ENCODE peak calls at places on chromosome 7, in nine cellular contexts. One of them, this sample, is unnamed.

GRCh38 chr7:152081088-152081487 is 55.6 kb downstream of the GALNT11 start:
- DNase-seq in tibial artery: no peak
- DNase-seq in fibroblast of lung: no peak
- DNase-seq in heart left ventricle: no peak
- DNase-seq in psoas muscle: no peak
- DNase-seq in right atrium auricular region: no peak
- DNase-seq in brain microvascular endothelial cell: no peak
- DNase-seq in uterus: no peak
- DNase-seq in transverse colon: no peak
- DNase-seq in this sample: no peak

GRCh38 chr7:129359641-129360040 is 74.6 kb upstream of the STRIP2 start:
- DNase-seq in fibroblast of lung: peak
- DNase-seq in psoas muscle: no peak
- DNase-seq in right atrium auricular region: no peak
- DNase-seq in transverse colon: no peak
- DNase-seq in heart left ventricle: no peak
- DNase-seq in tibial artery: no peak
- DNase-seq in brain microvascular endothelial cell: no peak
- DNase-seq in uterus: no peak
- DNase-seq in this sample: no peak

GRCh38 chr7:111112439-111112838 is 21.5 kb downstream of the LRRN3 start:
- DNase-seq in brain microvascular endothelial cell: no peak
- DNase-seq in fibroblast of lung: no peak
- DNase-seq in psoas muscle: no peak
- DNase-seq in uterus: no peak
- DNase-seq in heart left ventricle: no peak
- DNase-seq in right atrium auricular region: no peak
- DNase-seq in transverse colon: no peak
- DNase-seq in tibial artery: no peak
- DNase-seq in this sample: no peak

GRCh38 chr7:75772081-75773077 is at the start of gene CCL26:
- DNase-seq in brain microvascular endothelial cell: peak
- DNase-seq in right atrium auricular region: peak
- DNase-seq in transverse colon: peak
- DNase-seq in tibial artery: peak
- DNase-seq in uterus: peak
- DNase-seq in fibroblast of lung: peak
- DNase-seq in heart left ventricle: peak
- DNase-seq in psoas muscle: peak
- DNase-seq in this sample: peak

GRCh38 chr7:36147361-36147760 is 5.7 kb upstream of the EEPD1 start:
- DNase-seq in psoas muscle: no peak
- DNase-seq in right atrium auricular region: no peak
- DNase-seq in transverse colon: no peak
- DNase-seq in tibial artery: no peak
- DNase-seq in uterus: no peak
- DNase-seq in brain microvascular endothelial cell: no peak
- DNase-seq in heart left ventricle: no peak
- DNase-seq in fibroblast of lung: no peak
- DNase-seq in this sample: no peak

GRCh38 chr7:157674027-157674714 is 337.4 kb downstream of the DNAJB6 start:
- DNase-seq in fibroblast of lung: no peak
- DNase-seq in right atrium auricular region: no peak
- DNase-seq in psoas muscle: no peak
- DNase-seq in brain microvascular endothelial cell: no peak
- DNase-seq in heart left ventricle: no peak
- DNase-seq in uterus: no peak
- DNase-seq in transverse colon: no peak
- DNase-seq in tibial artery: no peak
- DNase-seq in this sample: no peak

GRCh38 chr7:10908600-10908999 is 65.1 kb upstream of the PHF14 start:
- DNase-seq in psoas muscle: no peak
- DNase-seq in transverse colon: no peak
- DNase-seq in heart left ventricle: no peak
- DNase-seq in fibroblast of lung: no peak
- DNase-seq in brain microvascular endothelial cell: no peak
- DNase-seq in right atrium auricular region: no peak
- DNase-seq in uterus: no peak
- DNase-seq in tibial artery: no peak
- DNase-seq in this sample: no peak

GRCh38 chr7:105638942-105639495 is 57.7 kb upstream of the EFCAB10 start:
- DNase-seq in fibroblast of lung: no peak
- DNase-seq in psoas muscle: no peak
- DNase-seq in transverse colon: peak
- DNase-seq in heart left ventricle: no peak
- DNase-seq in right atrium auricular region: no peak
- DNase-seq in uterus: no peak
- DNase-seq in tibial artery: no peak
- DNase-seq in brain microvascular endothelial cell: no peak
- DNase-seq in this sample: peak

GRCh38 chr7:73978681-73979563 is 49.1 kb upstream of the ELN start:
- DNase-seq in fibroblast of lung: peak
- DNase-seq in tibial artery: peak
- DNase-seq in psoas muscle: peak
- DNase-seq in heart left ventricle: peak
- DNase-seq in brain microvascular endothelial cell: peak
- DNase-seq in uterus: peak
- DNase-seq in transverse colon: peak
- DNase-seq in right atrium auricular region: no peak
- DNase-seq in this sample: no peak

GRCh38 chr7:106767498-106768323 is 97.4 kb upstream of the PIK3CG start:
- DNase-seq in tibial artery: no peak
- DNase-seq in psoas muscle: no peak
- DNase-seq in right atrium auricular region: no peak
- DNase-seq in uterus: no peak
- DNase-seq in brain microvascular endothelial cell: no peak
- DNase-seq in fibroblast of lung: peak
- DNase-seq in heart left ventricle: no peak
- DNase-seq in transverse colon: no peak
- DNase-seq in this sample: peak

GRCh38 chr7:55439627-55440026 is 74.5 kb downstream of the LANCL2 start:
- DNase-seq in psoas muscle: peak
- DNase-seq in brain microvascular endothelial cell: no peak
- DNase-seq in heart left ventricle: no peak
- DNase-seq in transverse colon: no peak
- DNase-seq in tibial artery: no peak
- DNase-seq in uterus: no peak
- DNase-seq in right atrium auricular region: no peak
- DNase-seq in fibroblast of lung: no peak
- DNase-seq in this sample: no peak

GRCh38 chr7:158097511-158098124 is 490.0 kb downstream of the PTPRN2 start:
- DNase-seq in uterus: no peak
- DNase-seq in heart left ventricle: no peak
- DNase-seq in fibroblast of lung: no peak
- DNase-seq in psoas muscle: no peak
- DNase-seq in tibial artery: peak
- DNase-seq in transverse colon: no peak
- DNase-seq in brain microvascular endothelial cell: no peak
- DNase-seq in right atrium auricular region: peak
- DNase-seq in this sample: no peak

GRCh38 chr7:84256481-84256880 is 61.9 kb upstream of the SEMA3A start:
- DNase-seq in right atrium auricular region: no peak
- DNase-seq in fibroblast of lung: peak
- DNase-seq in transverse colon: no peak
- DNase-seq in heart left ventricle: no peak
- DNase-seq in brain microvascular endothelial cell: no peak
- DNase-seq in psoas muscle: no peak
- DNase-seq in uterus: no peak
- DNase-seq in tibial artery: no peak
- DNase-seq in this sample: no peak

GRCh38 chr7:149855368-149856305 is 17.5 kb downstream of the ZNF862 start:
- DNase-seq in brain microvascular endothelial cell: peak
- DNase-seq in fibroblast of lung: peak
- DNase-seq in heart left ventricle: no peak
- DNase-seq in uterus: no peak
- DNase-seq in right atrium auricular region: no peak
- DNase-seq in tibial artery: no peak
- DNase-seq in transverse colon: no peak
- DNase-seq in psoas muscle: no peak
- DNase-seq in this sample: peak

GRCh38 chr7:5690931-5691461 is 90.5 kb downstream of the RNF216 start:
- DNase-seq in brain microvascular endothelial cell: peak
- DNase-seq in tibial artery: peak
- DNase-seq in right atrium auricular region: no peak
- DNase-seq in uterus: no peak
- DNase-seq in heart left ventricle: peak
- DNase-seq in fibroblast of lung: peak
- DNase-seq in transverse colon: no peak
- DNase-seq in psoas muscle: peak
- DNase-seq in this sample: peak

GRCh38 chr7:141386881-141387280 is 164.3 kb upstream of the AGK start:
- DNase-seq in uterus: no peak
- DNase-seq in heart left ventricle: no peak
- DNase-seq in tibial artery: no peak
- DNase-seq in fibroblast of lung: no peak
- DNase-seq in psoas muscle: no peak
- DNase-seq in right atrium auricular region: no peak
- DNase-seq in transverse colon: no peak
- DNase-seq in brain microvascular endothelial cell: no peak
- DNase-seq in this sample: no peak

GRCh38 chr7:4006687-4007086 is 675.4 kb upstream of the FOXK1 start:
- DNase-seq in heart left ventricle: no peak
- DNase-seq in uterus: no peak
- DNase-seq in psoas muscle: no peak
- DNase-seq in tibial artery: no peak
- DNase-seq in brain microvascular endothelial cell: no peak
- DNase-seq in right atrium auricular region: no peak
- DNase-seq in fibroblast of lung: no peak
- DNase-seq in transverse colon: no peak
- DNase-seq in this sample: peak

GRCh38 chr7:70525991-70526390 is 606.0 kb upstream of the GALNT17 start:
- DNase-seq in right atrium auricular region: no peak
- DNase-seq in brain microvascular endothelial cell: no peak
- DNase-seq in transverse colon: no peak
- DNase-seq in heart left ventricle: no peak
- DNase-seq in fibroblast of lung: no peak
- DNase-seq in uterus: no peak
- DNase-seq in tibial artery: no peak
- DNase-seq in psoas muscle: no peak
- DNase-seq in this sample: no peak

GRCh38 chr7:44145969-44146897 is 5.1 kb upstream of the MYL7 start:
- DNase-seq in uterus: peak
- DNase-seq in psoas muscle: peak
- DNase-seq in brain microvascular endothelial cell: peak
- DNase-seq in tibial artery: peak
- DNase-seq in transverse colon: peak
- DNase-seq in right atrium auricular region: peak
- DNase-seq in heart left ventricle: peak
- DNase-seq in fibroblast of lung: peak
- DNase-seq in this sample: peak

GRCh38 chr7:288671-289101 is 1.3 kb upstream of the FOXL3 start:
- DNase-seq in brain microvascular endothelial cell: no peak
- DNase-seq in tibial artery: no peak
- DNase-seq in uterus: no peak
- DNase-seq in fibroblast of lung: no peak
- DNase-seq in transverse colon: no peak
- DNase-seq in heart left ventricle: no peak
- DNase-seq in right atrium auricular region: no peak
- DNase-seq in psoas muscle: no peak
- DNase-seq in this sample: no peak
- H3K4me3 ChIP-seq in brain microvascular endothelial cell: no peak
- H3K4me3 ChIP-seq in tibial artery: no peak
- H3K4me3 ChIP-seq in uterus: no peak
- H3K4me3 ChIP-seq in fibroblast of lung: no peak
- H3K4me3 ChIP-seq in transverse colon: no peak
- H3K4me3 ChIP-seq in heart left ventricle: no peak
- H3K4me3 ChIP-seq in right atrium auricular region: no peak
- H3K4me3 ChIP-seq in psoas muscle: no peak
- H3K4me3 ChIP-seq in this sample: no peak

GRCh38 chr7:155640629-155641028 is 3.8 kb upstream of the RBM33 start:
- DNase-seq in psoas muscle: no peak
- DNase-seq in transverse colon: no peak
- DNase-seq in tibial artery: no peak
- DNase-seq in heart left ventricle: no peak
- DNase-seq in uterus: no peak
- DNase-seq in fibroblast of lung: no peak
- DNase-seq in right atrium auricular region: no peak
- DNase-seq in brain microvascular endothelial cell: no peak
- DNase-seq in this sample: no peak
- TF ChIP-seq CTCF in psoas muscle: no peak
- TF ChIP-seq CTCF in transverse colon: no peak
- TF ChIP-seq CTCF in tibial artery: no peak
- TF ChIP-seq CTCF in heart left ventricle: no peak
- TF ChIP-seq CTCF in uterus: no peak
- TF ChIP-seq CTCF in fibroblast of lung: no peak
- TF ChIP-seq CTCF in right atrium auricular region: no peak
- TF ChIP-seq CTCF in brain microvascular endothelial cell: no peak
- TF ChIP-seq CTCF in this sample: no peak

GRCh38 chr7:137417464-137417863 is 73.9 kb upstream of the PTN start:
- DNase-seq in right atrium auricular region: no peak
- DNase-seq in heart left ventricle: no peak
- DNase-seq in transverse colon: no peak
- DNase-seq in uterus: no peak
- DNase-seq in brain microvascular endothelial cell: no peak
- DNase-seq in tibial artery: peak
- DNase-seq in psoas muscle: no peak
- DNase-seq in fibroblast of lung: peak
- DNase-seq in this sample: no peak
- H3K4me3 ChIP-seq in right atrium auricular region: no peak
- H3K4me3 ChIP-seq in heart left ventricle: no peak
- H3K4me3 ChIP-seq in transverse colon: no peak
- H3K4me3 ChIP-seq in uterus: no peak
- H3K4me3 ChIP-seq in brain microvascular endothelial cell: no peak
- H3K4me3 ChIP-seq in tibial artery: no peak
- H3K4me3 ChIP-seq in psoas muscle: no peak
- H3K4me3 ChIP-seq in fibroblast of lung: no peak
- H3K4me3 ChIP-seq in this sample: no peak

GRCh38 chr7:50988465-50988864 is 205.8 kb upstream of the GRB10 start:
- DNase-seq in tibial artery: no peak
- DNase-seq in heart left ventricle: no peak
- DNase-seq in psoas muscle: no peak
- DNase-seq in transverse colon: no peak
- DNase-seq in brain microvascular endothelial cell: no peak
- DNase-seq in uterus: no peak
- DNase-seq in fibroblast of lung: no peak
- DNase-seq in right atrium auricular region: no peak
- DNase-seq in this sample: no peak

GRCh38 chr7:50981743-50982142 is 199.0 kb upstream of the GRB10 start:
- DNase-seq in heart left ventricle: no peak
- DNase-seq in right atrium auricular region: no peak
- DNase-seq in uterus: no peak
- DNase-seq in transverse colon: no peak
- DNase-seq in fibroblast of lung: no peak
- DNase-seq in brain microvascular endothelial cell: no peak
- DNase-seq in psoas muscle: no peak
- DNase-seq in tibial artery: no peak
- DNase-seq in this sample: no peak

GRCh38 chr7:50978633-50979215 is 196.0 kb upstream of the GRB10 start:
- DNase-seq in transverse colon: no peak
- DNase-seq in right atrium auricular region: no peak
- DNase-seq in fibroblast of lung: no peak
- DNase-seq in heart left ventricle: no peak
- DNase-seq in brain microvascular endothelial cell: peak
- DNase-seq in tibial artery: no peak
- DNase-seq in psoas muscle: no peak
- DNase-seq in uterus: no peak
- DNase-seq in this sample: peak

DNA sequence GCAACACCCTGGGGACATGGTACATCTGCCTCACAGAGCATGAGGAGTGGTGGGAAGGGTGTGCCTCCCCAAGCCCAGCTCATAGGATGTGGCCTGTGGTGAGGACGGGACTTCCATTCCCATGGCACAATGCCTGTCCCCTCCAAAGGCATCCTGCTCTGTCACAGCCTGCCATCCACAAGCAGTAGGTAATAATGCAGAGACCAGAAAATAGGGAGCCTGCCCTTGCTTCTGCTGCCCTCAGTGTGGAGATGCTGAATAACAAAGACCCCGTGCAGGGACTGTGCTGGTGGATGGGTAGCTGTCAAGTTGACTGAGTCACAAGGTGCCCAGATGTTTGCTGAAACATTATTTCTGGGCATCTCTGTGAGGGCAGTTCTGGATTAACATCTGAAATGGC is 199.9 kb upstream of the GRB10 start:
- DNase-seq in fibroblast of lung: no peak
- DNase-seq in right atrium auricular region: no peak
- DNase-seq in tibial artery: no peak
- DNase-seq in uterus: no peak
- DNase-seq in heart left ventricle: no peak
- DNase-seq in transverse colon: no peak
- DNase-seq in brain microvascular endothelial cell: no peak
- DNase-seq in psoas muscle: no peak
- DNase-seq in this sample: no peak
- TF ChIP-seq CTCF in fibroblast of lung: no peak
- TF ChIP-seq CTCF in right atrium auricular region: no peak
- TF ChIP-seq CTCF in tibial artery: no peak
- TF ChIP-seq CTCF in uterus: no peak
- TF ChIP-seq CTCF in heart left ventricle: no peak
- TF ChIP-seq CTCF in transverse colon: no peak
- TF ChIP-seq CTCF in brain microvascular endothelial cell: peak
- TF ChIP-seq CTCF in psoas muscle: no peak
- TF ChIP-seq CTCF in this sample: peak